ENCODE peak calls at places on chromosomes 2 and 18, in nine cellular contexts. One of them, this sample, is unnamed. For H3K9me3, the result is how much of the 10 kb centered on the place peaks cover.

GRCh38 chr2:49702740-49703139 is 548.4 kb upstream of the FSHR start:
- DNase-seq in psoas muscle: no peak
- DNase-seq in tibial artery: no peak
- DNase-seq in neural progenitor cell: no peak
- DNase-seq in aorta: no peak
- DNase-seq in body of pancreas: no peak
- DNase-seq in DND-41: no peak
- DNase-seq in CD8-positive, alpha-beta T cell: no peak
- DNase-seq in right cardiac atrium: no peak
- DNase-seq in this sample: no peak

GRCh38 chr2:61371027-61371426 is 99.9 kb downstream of the USP34 start:
- DNase-seq in psoas muscle: no peak
- DNase-seq in tibial artery: no peak
- DNase-seq in neural progenitor cell: no peak
- DNase-seq in aorta: no peak
- DNase-seq in body of pancreas: no peak
- DNase-seq in DND-41: no peak
- DNase-seq in CD8-positive, alpha-beta T cell: no peak
- DNase-seq in right cardiac atrium: no peak
- DNase-seq in this sample: no peak

GRCh38 chr2:12717988-12718661 is 1.4 kb downstream of the TRIB2 start:
- DNase-seq in psoas muscle: no peak
- DNase-seq in tibial artery: peak
- DNase-seq in neural progenitor cell: peak
- DNase-seq in aorta: no peak
- DNase-seq in body of pancreas: peak
- DNase-seq in DND-41: peak
- DNase-seq in CD8-positive, alpha-beta T cell: peak
- DNase-seq in right cardiac atrium: peak
- DNase-seq in this sample: no peak

GRCh38 chr18:68843467-68844089 is 45.7 kb downstream of the CCDC102B start:
- DNase-seq in psoas muscle: no peak
- DNase-seq in tibial artery: no peak
- DNase-seq in neural progenitor cell: no peak
- DNase-seq in aorta: no peak
- DNase-seq in body of pancreas: no peak
- DNase-seq in DND-41: no peak
- DNase-seq in CD8-positive, alpha-beta T cell: no peak
- DNase-seq in right cardiac atrium: no peak
- DNase-seq in this sample: no peak

GRCh38 chr2:241035818-241036396 is 37.5 kb downstream of the SNED1 start:
- DNase-seq in psoas muscle: no peak
- DNase-seq in tibial artery: no peak
- DNase-seq in neural progenitor cell: peak
- DNase-seq in aorta: no peak
- DNase-seq in body of pancreas: no peak
- DNase-seq in DND-41: no peak
- DNase-seq in CD8-positive, alpha-beta T cell: no peak
- DNase-seq in right cardiac atrium: no peak
- DNase-seq in this sample: no peak

GRCh38 chr2:64608867-64609228 is 44.9 kb downstream of the SERTAD2 start:
- DNase-seq in psoas muscle: no peak
- DNase-seq in tibial artery: no peak
- DNase-seq in neural progenitor cell: no peak
- DNase-seq in aorta: peak
- DNase-seq in body of pancreas: no peak
- DNase-seq in DND-41: no peak
- DNase-seq in CD8-positive, alpha-beta T cell: no peak
- DNase-seq in right cardiac atrium: no peak
- DNase-seq in this sample: no peak

GRCh38 chr2:222797308-222797707 is 63.5 kb upstream of the ACSL3 start:
- DNase-seq in psoas muscle: no peak
- DNase-seq in tibial artery: no peak
- DNase-seq in neural progenitor cell: no peak
- DNase-seq in aorta: no peak
- DNase-seq in body of pancreas: no peak
- DNase-seq in DND-41: no peak
- DNase-seq in CD8-positive, alpha-beta T cell: no peak
- DNase-seq in right cardiac atrium: no peak
- DNase-seq in this sample: no peak

GRCh38 chr2:73028841-73029240 is 42.7 kb downstream of the SFXN5 start:
- DNase-seq in psoas muscle: peak
- DNase-seq in tibial artery: no peak
- DNase-seq in neural progenitor cell: no peak
- DNase-seq in aorta: peak
- DNase-seq in body of pancreas: no peak
- DNase-seq in DND-41: no peak
- DNase-seq in CD8-positive, alpha-beta T cell: no peak
- DNase-seq in right cardiac atrium: no peak
- DNase-seq in this sample: no peak

GRCh38 chr2:162091325-162092007 is 17.5 kb upstream of the DPP4 start:
- DNase-seq in psoas muscle: no peak
- DNase-seq in tibial artery: no peak
- DNase-seq in neural progenitor cell: no peak
- DNase-seq in aorta: no peak
- DNase-seq in body of pancreas: no peak
- DNase-seq in DND-41: no peak
- DNase-seq in CD8-positive, alpha-beta T cell: no peak
- DNase-seq in right cardiac atrium: no peak
- DNase-seq in this sample: no peak

GRCh38 chr2:97936199-97936598 is 59.5 kb downstream of the TMEM131 start:
- DNase-seq in psoas muscle: no peak
- DNase-seq in tibial artery: no peak
- DNase-seq in neural progenitor cell: peak
- DNase-seq in aorta: no peak
- DNase-seq in body of pancreas: peak
- DNase-seq in DND-41: no peak
- DNase-seq in CD8-positive, alpha-beta T cell: no peak
- DNase-seq in right cardiac atrium: no peak
- DNase-seq in this sample: no peak

GRCh38 chr2:151973013-151973900 is 125.6 kb downstream of the CACNB4 start:
- DNase-seq in psoas muscle: no peak
- DNase-seq in tibial artery: no peak
- DNase-seq in neural progenitor cell: peak
- DNase-seq in aorta: no peak
- DNase-seq in body of pancreas: no peak
- DNase-seq in DND-41: no peak
- DNase-seq in CD8-positive, alpha-beta T cell: no peak
- DNase-seq in right cardiac atrium: no peak
- DNase-seq in this sample: no peak

GRCh38 chr2:134359367-134360081 is 105.7 kb downstream of the MGAT5 start:
- DNase-seq in psoas muscle: no peak
- DNase-seq in tibial artery: no peak
- DNase-seq in neural progenitor cell: no peak
- DNase-seq in aorta: no peak
- DNase-seq in body of pancreas: no peak
- DNase-seq in DND-41: no peak
- DNase-seq in CD8-positive, alpha-beta T cell: no peak
- DNase-seq in right cardiac atrium: no peak
- DNase-seq in this sample: no peak

GRCh38 chr2:45024600-45025291 is 15.5 kb upstream of the SIX2 start:
- DNase-seq in psoas muscle: peak
- DNase-seq in tibial artery: peak
- DNase-seq in neural progenitor cell: no peak
- DNase-seq in aorta: peak
- DNase-seq in body of pancreas: peak
- DNase-seq in DND-41: peak
- DNase-seq in CD8-positive, alpha-beta T cell: no peak
- DNase-seq in right cardiac atrium: peak
- DNase-seq in this sample: no peak

GRCh38 chr2:224308267-224308911 is 93.5 kb downstream of the FAM124B start:
- DNase-seq in psoas muscle: no peak
- DNase-seq in tibial artery: no peak
- DNase-seq in neural progenitor cell: no peak
- DNase-seq in aorta: no peak
- DNase-seq in body of pancreas: no peak
- DNase-seq in DND-41: no peak
- DNase-seq in CD8-positive, alpha-beta T cell: no peak
- DNase-seq in right cardiac atrium: no peak
- DNase-seq in this sample: no peak

GRCh38 chr2:28164280-28164801 is 228.3 kb upstream of the FOSL2 start:
- DNase-seq in psoas muscle: peak
- DNase-seq in tibial artery: no peak
- DNase-seq in neural progenitor cell: no peak
- DNase-seq in aorta: no peak
- DNase-seq in body of pancreas: peak
- DNase-seq in DND-41: no peak
- DNase-seq in CD8-positive, alpha-beta T cell: no peak
- DNase-seq in right cardiac atrium: peak
- DNase-seq in this sample: no peak

GRCh38 chr2:192960945-192961344 is 766.2 kb upstream of the TMEFF2 start:
- DNase-seq in psoas muscle: no peak
- DNase-seq in tibial artery: no peak
- DNase-seq in neural progenitor cell: no peak
- DNase-seq in aorta: no peak
- DNase-seq in body of pancreas: no peak
- DNase-seq in DND-41: no peak
- DNase-seq in CD8-positive, alpha-beta T cell: no peak
- DNase-seq in right cardiac atrium: no peak
- DNase-seq in this sample: no peak

GRCh38 chr2:86500325-86500724 is 59.2 kb downstream of the KDM3A start:
- DNase-seq in psoas muscle: no peak
- DNase-seq in tibial artery: no peak
- DNase-seq in neural progenitor cell: no peak
- DNase-seq in aorta: no peak
- DNase-seq in body of pancreas: no peak
- DNase-seq in DND-41: peak
- DNase-seq in CD8-positive, alpha-beta T cell: no peak
- DNase-seq in right cardiac atrium: no peak
- DNase-seq in this sample: no peak

GRCh38 chr2:178568227-178568626 is 88.0 kb downstream of the PLEKHA3 start:
- DNase-seq in psoas muscle: no peak
- DNase-seq in tibial artery: no peak
- DNase-seq in neural progenitor cell: no peak
- DNase-seq in aorta: no peak
- DNase-seq in body of pancreas: no peak
- DNase-seq in DND-41: no peak
- DNase-seq in CD8-positive, alpha-beta T cell: no peak
- DNase-seq in right cardiac atrium: no peak
- DNase-seq in this sample: no peak
- H3K9me3 ChIP-seq in psoas muscle: under half
- H3K9me3 ChIP-seq in tibial artery: under half
- H3K9me3 ChIP-seq in neural progenitor cell: under half
- H3K9me3 ChIP-seq in aorta: under half
- H3K9me3 ChIP-seq in body of pancreas: under half
- H3K9me3 ChIP-seq in DND-41: under half
- H3K9me3 ChIP-seq in CD8-positive, alpha-beta T cell: under half
- H3K9me3 ChIP-seq in right cardiac atrium: under half
- H3K9me3 ChIP-seq in this sample: under half

DNA sequence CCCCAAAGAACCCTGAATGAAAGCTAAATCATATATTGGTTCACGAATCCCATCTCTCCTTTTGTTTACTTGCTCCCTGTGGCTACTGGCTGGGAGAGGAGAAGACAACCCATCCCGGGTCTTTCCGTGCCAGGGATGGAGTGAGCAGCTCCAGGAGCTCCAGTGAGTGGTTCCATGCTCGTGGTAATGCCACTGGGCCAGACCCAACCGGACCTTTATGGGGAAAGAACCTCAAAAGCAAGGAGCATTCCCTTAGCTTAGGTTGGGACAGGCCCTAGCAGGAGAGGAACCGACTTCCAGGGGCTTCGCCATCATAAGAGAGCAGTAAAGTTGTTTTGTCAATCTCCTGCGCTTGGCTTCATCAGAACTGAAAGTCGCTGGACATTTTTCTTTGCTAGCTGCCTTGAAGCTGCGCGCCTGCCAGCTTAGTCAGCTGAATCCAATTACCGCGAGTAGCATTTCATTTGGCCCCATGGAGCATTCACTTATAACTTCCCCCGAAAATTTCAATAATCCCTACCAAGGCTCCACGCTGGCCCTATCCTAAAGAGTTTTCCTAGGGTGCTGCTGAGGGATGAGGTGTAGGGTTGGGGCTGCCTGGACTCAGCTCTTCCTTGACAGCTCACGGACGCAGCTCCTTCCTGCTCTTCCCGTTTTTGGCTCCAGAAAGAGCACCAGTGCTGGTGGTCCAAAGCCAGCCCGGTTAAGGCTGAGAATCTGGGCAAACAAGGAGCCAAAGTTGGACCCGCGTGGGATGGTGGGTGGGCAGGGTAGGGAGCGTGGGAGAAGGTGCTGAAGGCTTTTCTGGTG is 4.9 kb downstream of the HOXD3 start:
- DNase-seq in psoas muscle: no peak
- DNase-seq in tibial artery: no peak
- DNase-seq in neural progenitor cell: peak
- DNase-seq in aorta: no peak
- DNase-seq in body of pancreas: no peak
- DNase-seq in DND-41: no peak
- DNase-seq in CD8-positive, alpha-beta T cell: no peak
- DNase-seq in right cardiac atrium: no peak
- DNase-seq in this sample: no peak
- H3K9me3 ChIP-seq in psoas muscle: under half
- H3K9me3 ChIP-seq in tibial artery: under half
- H3K9me3 ChIP-seq in neural progenitor cell: under half
- H3K9me3 ChIP-seq in aorta: under half
- H3K9me3 ChIP-seq in body of pancreas: under half
- H3K9me3 ChIP-seq in DND-41: under half
- H3K9me3 ChIP-seq in CD8-positive, alpha-beta T cell: under half
- H3K9me3 ChIP-seq in right cardiac atrium: under half
- H3K9me3 ChIP-seq in this sample: under half

DNA sequence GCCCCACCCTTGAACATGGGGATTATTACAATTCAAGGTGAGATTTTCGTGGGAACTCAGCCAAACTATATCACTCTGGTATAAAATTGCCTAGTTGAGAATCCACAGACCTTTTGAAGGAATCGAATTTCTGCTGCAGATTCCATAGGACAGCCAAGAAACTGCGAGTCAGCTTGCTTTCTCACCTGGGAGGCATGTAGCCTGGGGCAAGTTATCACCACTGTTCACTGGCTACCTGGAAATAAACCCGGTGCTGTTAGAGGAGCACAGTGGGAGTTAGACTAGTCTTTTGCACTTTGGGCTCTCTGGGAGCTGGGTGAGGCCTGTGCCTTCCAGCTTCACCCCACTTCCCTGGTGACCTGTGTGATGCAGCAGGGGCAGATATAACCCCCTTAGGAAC is 1043.5 kb downstream of the TDRD15 start:
- DNase-seq in psoas muscle: no peak
- DNase-seq in tibial artery: no peak
- DNase-seq in neural progenitor cell: no peak
- DNase-seq in aorta: no peak
- DNase-seq in body of pancreas: no peak
- DNase-seq in DND-41: no peak
- DNase-seq in CD8-positive, alpha-beta T cell: no peak
- DNase-seq in right cardiac atrium: no peak
- DNase-seq in this sample: no peak
- H3K9me3 ChIP-seq in psoas muscle: under half
- H3K9me3 ChIP-seq in tibial artery: under half
- H3K9me3 ChIP-seq in neural progenitor cell: under half
- H3K9me3 ChIP-seq in aorta: under half
- H3K9me3 ChIP-seq in body of pancreas: under half
- H3K9me3 ChIP-seq in DND-41: under half
- H3K9me3 ChIP-seq in CD8-positive, alpha-beta T cell: under half
- H3K9me3 ChIP-seq in right cardiac atrium: under half
- H3K9me3 ChIP-seq in this sample: under half

DNA sequence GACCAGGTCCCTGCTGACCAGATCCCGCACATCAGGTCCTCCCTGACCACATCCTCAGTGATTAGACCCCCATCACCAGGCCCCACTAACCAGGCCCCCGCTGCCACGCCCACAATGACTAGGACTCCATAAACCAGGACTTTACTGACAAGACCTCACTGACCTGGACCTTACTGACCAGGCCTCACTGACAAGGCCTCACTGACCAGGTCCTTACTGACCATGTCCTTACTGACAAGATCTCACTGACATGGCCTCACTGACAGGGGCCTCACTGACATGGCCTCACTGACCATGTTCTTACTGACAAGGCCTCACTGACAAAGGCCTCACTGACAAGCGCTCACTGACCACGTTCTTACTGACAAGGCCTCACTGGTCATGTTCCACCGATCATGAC is 107.9 kb upstream of the TEKT4 start:
- DNase-seq in psoas muscle: no peak
- DNase-seq in tibial artery: no peak
- DNase-seq in neural progenitor cell: no peak
- DNase-seq in aorta: no peak
- DNase-seq in body of pancreas: no peak
- DNase-seq in DND-41: no peak
- DNase-seq in CD8-positive, alpha-beta T cell: no peak
- DNase-seq in right cardiac atrium: no peak
- DNase-seq in this sample: no peak
- H3K9me3 ChIP-seq in psoas muscle: under half
- H3K9me3 ChIP-seq in tibial artery: under half
- H3K9me3 ChIP-seq in neural progenitor cell: under half
- H3K9me3 ChIP-seq in aorta: under half
- H3K9me3 ChIP-seq in body of pancreas: under half
- H3K9me3 ChIP-seq in DND-41: under half
- H3K9me3 ChIP-seq in CD8-positive, alpha-beta T cell: under half
- H3K9me3 ChIP-seq in right cardiac atrium: under half
- H3K9me3 ChIP-seq in this sample: under half